ENCODE peak calls at places on chromosomes 4 and X, in ten cellular contexts. W, Z, X, A, Y, M, C, N, T and G are unnamed samples. For H3K36me3 and H3K4me1, the result is how much of the 10 kb centered on the place peaks cover.

GRCh38 chr4:99473131-99473530 is 37.7 kb upstream of the C4orf17 start:
- DNase-seq in W (no peak), Z (peak), X (no peak), A (no peak), Y (no peak), M (no peak), C (no peak), N (no peak), T (no peak), G (no peak)

GRCh38 chrX:121103381-121103780 is 56.0 kb downstream of the GLUD2 start:
- DNase-seq in W (no peak), Z (peak), X (peak), A (no peak), Y (no peak), M (no peak), C (no peak), N (no peak), T (no peak), G (no peak)

GRCh38 chr4:137124278-137124932 is 407.9 kb downstream of the PCDH18 start:
- DNase-seq in W (no peak), Z (peak), X (peak), A (no peak), Y (no peak), M (no peak), C (no peak), N (no peak), T (no peak), G (no peak)

GRCh38 chrX:39854772-39855747 is 242.7 kb downstream of the BCOR start:
- DNase-seq in W (no peak), Z (no peak), X (no peak), A (no peak), Y (no peak), M (no peak), C (no peak), N (no peak), T (no peak), G (no peak)

GRCh38 chr4:174365018-174365587 is 81.4 kb downstream of the CEP44 start:
- DNase-seq in W (no peak), Z (peak), X (peak), A (no peak), Y (no peak), M (no peak), C (no peak), N (no peak), T (no peak), G (no peak)

GRCh38 chrX:150361070-150361776 is 1.9 kb upstream of the MAMLD1 start:
- DNase-seq in W (no peak), Z (peak), X (no peak), A (no peak), Y (peak), M (peak), C (no peak), N (no peak), T (no peak), G (no peak)

GRCh38 chrX:118594697-118595420 is 99.2 kb downstream of the DOCK11 start:
- DNase-seq in W (no peak), Z (no peak), X (peak), A (no peak), Y (no peak), M (no peak), C (no peak), N (no peak), T (no peak), G (no peak)

GRCh38 chrX:118823263-118824172 is at the start of gene ZCCHC12:
- DNase-seq in W (no peak), Z (peak), X (peak), A (no peak), Y (peak), M (peak), C (peak), N (peak), T (no peak), G (no peak)

GRCh38 chrX:18973527-18974192 is 10.3 kb downstream of the PHKA2 start:
- DNase-seq in W (no peak), Z (no peak), X (peak), A (no peak), Y (no peak), M (no peak), C (no peak), N (no peak), T (no peak), G (no peak)

GRCh38 chr4:147518086-147518485 is 37.2 kb downstream of the EDNRA start:
- DNase-seq in W (no peak), Z (peak), X (no peak), A (no peak), Y (no peak), M (no peak), C (no peak), N (no peak), T (no peak), G (no peak)

GRCh38 chr4:154329268-154329858 is 162.2 kb downstream of the DCHS2 start:
- DNase-seq in W (no peak), Z (peak), X (peak), A (no peak), Y (no peak), M (no peak), C (no peak), N (no peak), T (no peak), G (no peak)

GRCh38 chr4:136471051-136471450 is 1061.2 kb downstream of the PCDH18 start:
- DNase-seq in W (no peak), Z (no peak), X (no peak), A (no peak), Y (no peak), M (no peak), C (no peak), N (no peak), T (no peak), G (no peak)

GRCh38 chrX:68853665-68854251 is 24.9 kb downstream of the EFNB1 start:
- DNase-seq in W (no peak), Z (no peak), X (no peak), A (no peak), Y (no peak), M (no peak), C (no peak), N (no peak), T (no peak), G (no peak)

GRCh38 chr4:8738471-8738931 is 133.1 kb downstream of the HMX1 start:
- DNase-seq in W (no peak), Z (no peak), X (no peak), A (no peak), Y (no peak), M (no peak), C (no peak), N (no peak), T (no peak), G (peak)

GRCh38 chr4:100299019-100299418 is 108.8 kb upstream of the DDIT4L start:
- DNase-seq in W (peak), Z (peak), X (peak), A (no peak), Y (peak), M (no peak), C (peak), N (no peak), T (no peak), G (no peak)

GRCh38 chrX:78754917-78755316 is 7.4 kb downstream of the LPAR4 start:
- DNase-seq in W (no peak), Z (no peak), X (no peak), A (no peak), Y (no peak), M (no peak), C (no peak), N (no peak), T (no peak), G (no peak)

GRCh38 chrX:103073442-103073841 is 9.5 kb upstream of the BEX1 start:
- DNase-seq in W (no peak), Z (peak), X (peak), A (no peak), Y (no peak), M (no peak), C (no peak), N (no peak), T (no peak), G (no peak)

GRCh38 chr4:84050014-84050413 is 449.1 kb downstream of the NKX6-1 start:
- DNase-seq in W (no peak), Z (no peak), X (no peak), A (no peak), Y (no peak), M (no peak), C (no peak), N (no peak), T (no peak), G (no peak)

GRCh38 chrX:53319614-53320542 is 38.5 kb upstream of the IQSEC2 start:
- DNase-seq in W (no peak), Z (no peak), X (no peak), A (no peak), Y (no peak), M (no peak), C (no peak), N (peak), T (no peak), G (no peak)

GRCh38 chr4:78608684-78609083 is 57.1 kb downstream of the ANXA3 start:
- DNase-seq in W (no peak), Z (no peak), X (no peak), A (no peak), Y (no peak), M (no peak), C (no peak), N (no peak), T (no peak), G (no peak)

GRCh38 chr4:19807505-19807904 is 444.2 kb upstream of the SLIT2 start:
- DNase-seq in W (no peak), Z (peak), X (peak), A (no peak), Y (no peak), M (no peak), C (no peak), N (no peak), T (no peak), G (no peak)

GRCh38 chrX:101958139-101958538 is 26.3 kb upstream of the ZMAT1 start:
- DNase-seq in W (no peak), Z (no peak), X (no peak), A (no peak), Y (no peak), M (no peak), C (no peak), N (no peak), T (no peak), G (no peak)

GRCh38 chrX:113892891-113893290 is 691.0 kb upstream of the HTR2C start:
- DNase-seq in W (no peak), Z (no peak), X (no peak), A (no peak), Y (no peak), M (no peak), C (no peak), N (no peak), T (no peak), G (no peak)

GRCh38 chr4:140568507-140569306 is at the start of gene UCP1:
- DNase-seq in W (no peak), Z (peak), X (peak), A (no peak), Y (no peak), M (peak), C (peak), N (peak), T (no peak), G (no peak)

GRCh38 chr4:19791422-19792113 is 460.1 kb upstream of the SLIT2 start:
- DNase-seq in W (no peak), Z (no peak), X (peak), A (no peak), Y (no peak), M (no peak), C (no peak), N (no peak), T (no peak), G (no peak)

GRCh38 chrX:48475295-48475694 is 704 bp upstream of the FTSJ1 start:
- DNase-seq in W (no peak), Z (no peak), X (no peak), A (no peak), Y (no peak), M (no peak), C (no peak), N (no peak), T (no peak), G (no peak)

GRCh38 chr4:20333141-20333690 is 81.5 kb downstream of the SLIT2 start:
- DNase-seq in W (no peak), Z (no peak), X (no peak), A (no peak), Y (no peak), M (no peak), C (no peak), N (no peak), T (no peak), G (no peak)

GRCh38 chr4:56241500-56241899 is 145.8 kb downstream of the AASDH start:
- DNase-seq in W (no peak), Z (no peak), X (no peak), A (no peak), Y (no peak), M (no peak), C (no peak), N (no peak), T (no peak), G (no peak)

GRCh38 chr4:113738251-113738650 is 23.3 kb downstream of the CAMK2D start:
- DNase-seq in W (no peak), Z (peak), X (peak), A (no peak), Y (no peak), M (no peak), C (no peak), N (no peak), T (no peak), G (no peak)

GRCh38 chr4:113433116-113433515 is 328.4 kb downstream of the CAMK2D start:
- DNase-seq in W (no peak), Z (peak), X (no peak), A (no peak), Y (no peak), M (no peak), C (no peak), N (no peak), T (no peak), G (no peak)

GRCh38 chr4:76212301-76212700 is 1.3 kb downstream of the SCARB2 start:
- DNase-seq in W (no peak), Z (peak), X (no peak), A (no peak), Y (no peak), M (no peak), C (no peak), N (no peak), T (no peak), G (no peak)

GRCh38 chr4:148114436-148114835 is 327.8 kb downstream of the NR3C2 start:
- DNase-seq in W (no peak), Z (peak), X (no peak), A (no peak), Y (no peak), M (no peak), C (no peak), N (no peak), T (no peak), G (no peak)

GRCh38 chrX:40086569-40087335 is 11.0 kb downstream of the BCOR start:
- DNase-seq in W (no peak), Z (peak), X (peak), A (no peak), Y (no peak), M (peak), C (no peak), N (no peak), T (no peak), G (no peak)

GRCh38 chr4:82721819-82722423 is 76.7 kb downstream of the SCD5 start:
- DNase-seq in W (no peak), Z (peak), X (no peak), A (no peak), Y (no peak), M (no peak), C (peak), N (no peak), T (no peak), G (no peak)

GRCh38 chr4:40251366-40251765 is 54.5 kb downstream of the RHOH start:
- DNase-seq in W (no peak), Z (peak), X (no peak), A (no peak), Y (no peak), M (no peak), C (no peak), N (no peak), T (no peak), G (no peak)

GRCh38 chr4:84691170-84691691 is 108.3 kb downstream of the CDS1 start:
- DNase-seq in W (no peak), Z (peak), X (peak), A (peak), Y (peak), M (no peak), C (no peak), N (no peak), T (no peak), G (no peak)

GRCh38 chr4:88616275-88616996 is 24.2 kb downstream of the HERC3 start:
- DNase-seq in W (peak), Z (peak), X (peak), A (no peak), Y (no peak), M (no peak), C (no peak), N (peak), T (no peak), G (no peak)

GRCh38 chr4:69818060-69818639 is 41.8 kb downstream of the SULT1E1 start:
- DNase-seq in W (no peak), Z (no peak), X (no peak), A (no peak), Y (no peak), M (no peak), C (no peak), N (no peak), T (no peak), G (no peak)

GRCh38 chr4:12203945-12204344 is 775.3 kb upstream of the HS3ST1 start:
- DNase-seq in W (no peak), Z (no peak), X (peak), A (no peak), Y (no peak), M (no peak), C (no peak), N (no peak), T (no peak), G (no peak)

GRCh38 chr4:10105421-10105820 is 11.2 kb downstream of the WDR1 start:
- DNase-seq in W (no peak), Z (no peak), X (no peak), A (no peak), Y (no peak), M (no peak), C (no peak), N (no peak), T (no peak), G (no peak)

DNA sequence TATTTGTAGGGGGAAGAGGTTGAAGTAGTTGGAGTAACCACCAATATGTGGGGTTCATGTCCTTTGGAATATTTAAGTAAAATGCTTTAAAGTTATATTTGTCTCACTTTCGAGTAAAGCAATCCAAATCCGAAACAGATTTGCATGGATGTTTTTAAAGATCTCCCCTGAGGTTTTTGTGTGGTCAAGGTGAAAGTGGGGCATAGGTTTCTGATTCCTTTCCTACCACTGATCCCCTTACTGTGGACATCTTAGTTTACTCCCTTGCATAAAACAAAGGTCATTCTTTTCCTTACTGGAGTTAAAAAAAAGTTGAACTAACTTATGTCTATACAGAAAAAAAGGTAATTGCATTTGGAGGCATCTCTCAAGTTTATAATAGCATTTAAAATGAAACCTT is 71.9 kb upstream of the PHOX2B start:
- DNase-seq in W (no peak), Z (no peak), X (no peak), A (no peak), Y (no peak), M (no peak), C (no peak), N (no peak), T (no peak), G (no peak)
- H3K36me3 ChIP-seq in W (under half), Z (under half), X (under half), A (under half), Y (under half), M (under half), C (under half), N (under half), T (under half), G (under half)

GRCh38 chr4:105451346-105451745 is 22.5 kb downstream of the PPA2 start:
- DNase-seq in W (no peak), Z (no peak), X (no peak), A (no peak), Y (no peak), M (no peak), C (no peak), N (no peak), T (no peak), G (no peak)
- H3K4me1 ChIP-seq in W (under half), Z (under half), X (under half), A (under half), Y (under half), M (under half), C (under half), N (under half), T (under half), G (under half)

GRCh38 chr4:139315221-139315675 is 13.0 kb upstream of the NDUFC1 start:
- DNase-seq in W (no peak), Z (no peak), X (no peak), A (no peak), Y (no peak), M (no peak), C (no peak), N (no peak), T (no peak), G (no peak)
- H3K27ac ChIP-seq in W (no peak), Z (no peak), X (peak), A (peak), Y (no peak), M (no peak), C (no peak), N (peak), T (no peak), G (no peak)

GRCh38 chrX:24733111-24733510 is 39.4 kb downstream of the POLA1 start:
- DNase-seq in W (no peak), Z (no peak), X (peak), A (no peak), Y (no peak), M (no peak), C (no peak), N (no peak), T (no peak), G (no peak)

GRCh38 chrX:24732705-24733104 is 39.0 kb downstream of the POLA1 start:
- DNase-seq in W (no peak), Z (no peak), X (no peak), A (no peak), Y (no peak), M (no peak), C (no peak), N (no peak), T (no peak), G (no peak)

DNA sequence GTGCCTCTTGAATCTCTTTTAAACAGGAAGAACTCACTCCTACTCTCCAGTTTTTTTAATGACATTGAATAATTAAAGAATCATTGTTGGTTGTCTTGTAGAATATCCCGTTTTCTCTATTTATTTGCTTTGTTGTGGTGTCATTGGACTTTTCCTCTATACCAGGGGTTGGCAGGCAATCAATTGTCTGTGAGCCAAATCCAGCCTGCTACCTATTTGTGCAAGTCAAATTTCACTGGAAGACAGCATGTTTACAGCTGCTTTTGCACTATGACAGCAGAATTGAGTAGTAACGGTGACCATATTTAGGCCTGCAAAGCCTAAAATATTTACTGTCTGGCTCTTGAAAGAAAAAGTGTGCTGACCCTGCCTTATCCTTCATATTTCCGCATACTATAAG is 34.8 kb downstream of the POLA1 start:
- DNase-seq in W (no peak), Z (no peak), X (no peak), A (no peak), Y (no peak), M (no peak), C (no peak), N (no peak), T (no peak), G (no peak)
- H3K36me3 ChIP-seq in W (under half), Z (under half), X (under half), A (under half), Y (under half), M (under half), C (half or more), N (under half), T (under half), G (under half)

GRCh38 chrX:81259008-81259713 is 57.3 kb downstream of the SH3BGRL start:
- DNase-seq in W (no peak), Z (peak), X (peak), A (no peak), Y (no peak), M (no peak), C (no peak), N (no peak), T (no peak), G (no peak)

GRCh38 chrX:81257817-81258216 is 55.9 kb downstream of the SH3BGRL start:
- DNase-seq in W (no peak), Z (no peak), X (no peak), A (no peak), Y (no peak), M (no peak), C (no peak), N (no peak), T (no peak), G (no peak)

GRCh38 chrX:81263067-81263466 is 61.2 kb downstream of the SH3BGRL start:
- DNase-seq in W (no peak), Z (no peak), X (no peak), A (no peak), Y (no peak), M (no peak), C (no peak), N (no peak), T (no peak), G (no peak)

GRCh38 chrX:81259714-81260395 is 58.0 kb downstream of the SH3BGRL start:
- DNase-seq in W (no peak), Z (peak), X (peak), A (no peak), Y (no peak), M (no peak), C (no peak), N (no peak), T (no peak), G (no peak)

DNA sequence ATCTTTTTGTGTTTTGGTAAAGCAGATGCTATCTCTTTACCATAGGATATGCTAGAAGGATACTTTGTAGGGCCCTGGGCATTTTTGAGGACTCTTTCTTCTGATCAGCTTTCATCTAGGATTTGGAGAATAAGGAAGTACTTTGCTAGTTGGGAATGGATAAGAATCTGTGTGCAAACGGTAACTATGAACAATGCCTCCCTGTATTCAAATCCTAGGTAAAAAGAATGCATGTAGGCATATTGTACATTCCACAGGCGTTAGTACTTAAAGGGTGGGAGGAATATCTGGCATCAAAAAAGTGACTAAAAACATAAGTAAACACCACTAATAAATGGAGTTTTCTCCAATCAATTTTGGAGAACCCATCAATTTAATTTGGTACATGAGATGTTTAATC is 59.7 kb downstream of the SH3BGRL start:
- DNase-seq in W (no peak), Z (peak), X (peak), A (no peak), Y (no peak), M (no peak), C (no peak), N (no peak), T (no peak), G (no peak)
- H3K4me1 ChIP-seq in W (half or more), Z (under half), X (under half), A (under half), Y (under half), M (under half), C (under half), N (under half), T (under half), G (under half)